ENCODE peak calls at places on chromosomes 7 and 10, in eight cellular contexts. V is AG10803, I is right atrium auricular region, M is IMR-90, K is astrocyte of the cerebellum, L is left lung, D is HCT116, F is hepatocyte. S is an unnamed sample.

GRCh38 chr7:76333388-76334101 is 25.2 kb downstream of the YWHAG start:
- DNase-seq in V (no peak), I (peak; percentile 73), M (no peak), K (no peak), L (no peak), D (no peak), F (no peak), S (peak; percentile 40)

GRCh38 chr7:5425507-5426225 is 2.0 kb upstream of the TNRC18 start:
- DNase-seq in V (peak; percentile 88), I (peak; percentile 72), M (peak; percentile 89), K (peak; percentile 71), L (peak; percentile 84), D (no peak), F (peak; percentile 88), S (peak; percentile 86)

GRCh38 chr10:33280217-33280616 is 54.2 kb downstream of the NRP1 start:
- DNase-seq in V (peak; percentile 87), I (no peak), M (no peak), K (no peak), L (no peak), D (no peak), F (no peak), S (peak; percentile 52)

GRCh38 chr10:130040817-130041330 is 69.8 kb downstream of the C10orf143 start:
- DNase-seq in V (no peak), I (no peak), M (no peak), K (no peak), L (no peak), D (no peak), F (no peak), S (no peak)

GRCh38 chr7:2032876-2033407 is 199.8 kb downstream of the MAD1L1 start:
- DNase-seq in V (no peak), I (no peak), M (no peak), K (no peak), L (peak; percentile 54), D (no peak), F (no peak), S (no peak)

GRCh38 chr7:139330333-139331030 is 10.7 kb upstream of the FMC1 start:
- DNase-seq in V (no peak), I (no peak), M (no peak), K (no peak), L (no peak), D (no peak), F (no peak), S (no peak)

GRCh38 chr7:42511027-42511426 is 274.0 kb upstream of the GLI3 start:
- DNase-seq in V (peak; percentile 51), I (no peak), M (no peak), K (no peak), L (no peak), D (no peak), F (no peak), S (peak; percentile 23)

GRCh38 chr10:51700228-51700835 is 937 bp upstream of the CSTF2T start:
- DNase-seq in V (no peak), I (no peak), M (no peak), K (no peak), L (no peak), D (no peak), F (peak; percentile 55), S (no peak)

GRCh38 chr7:37411444-37412034 is 37.1 kb downstream of the ELMO1 start:
- DNase-seq in V (no peak), I (no peak), M (no peak), K (no peak), L (no peak), D (no peak), F (no peak), S (no peak)

GRCh38 chr7:117666019-117666418 is 186.2 kb downstream of the CFTR start:
- DNase-seq in V (peak; percentile 7), I (no peak), M (peak; percentile 83), K (no peak), L (no peak), D (peak; percentile 31), F (no peak), S (peak; percentile 47)

GRCh38 chr10:98528785-98529183 is 82.0 kb upstream of the HPS1 start:
- DNase-seq in V (no peak), I (no peak), M (no peak), K (no peak), L (no peak), D (no peak), F (no peak), S (peak; percentile 81)

GRCh38 chr7:16755397-16755796 is 1.8 kb downstream of the TSPAN13 start:
- DNase-seq in V (peak; percentile 39), I (no peak), M (peak; percentile 36), K (no peak), L (no peak), D (no peak), F (no peak), S (no peak)

GRCh38 chr7:12423355-12423994 is 19.8 kb upstream of the VWDE start:
- DNase-seq in V (peak; percentile 62), I (no peak), M (peak; percentile 58), K (no peak), L (no peak), D (no peak), F (no peak), S (peak; percentile 80)

GRCh38 chr7:19982841-19983835 is 209.7 kb upstream of the TMEM196 start:
- DNase-seq in V (peak; percentile 90), I (no peak), M (peak; percentile 77), K (peak; percentile 83), L (no peak), D (peak; percentile 35), F (peak; percentile 59), S (peak; percentile 79)

GRCh38 chr7:7249814-7250213 is 67.5 kb downstream of the C1GALT1 start:
- DNase-seq in V (no peak), I (no peak), M (no peak), K (no peak), L (no peak), D (no peak), F (no peak), S (no peak)

GRCh38 chr7:7242899-7243298 is 60.6 kb downstream of the C1GALT1 start:
- DNase-seq in V (no peak), I (no peak), M (no peak), K (no peak), L (no peak), D (no peak), F (no peak), S (no peak)

GRCh38 chr7:7246223-7246622 is 63.9 kb downstream of the C1GALT1 start:
- DNase-seq in V (no peak), I (no peak), M (no peak), K (no peak), L (no peak), D (no peak), F (no peak), S (no peak)

GRCh38 chr7:7251742-7252141 is 69.4 kb downstream of the C1GALT1 start:
- DNase-seq in V (no peak), I (no peak), M (no peak), K (no peak), L (no peak), D (no peak), F (no peak), S (no peak)

GRCh38 chr7:7247658-7248057 is 65.3 kb downstream of the C1GALT1 start:
- DNase-seq in V (no peak), I (no peak), M (no peak), K (no peak), L (no peak), D (no peak), F (no peak), S (no peak)
- H3K4me3 ChIP-seq in V (no peak overlapping the region), I (no peak overlapping the region), M (no peak overlapping the region), K (no peak overlapping the region), L (no peak overlapping the region), D (no peak overlapping the region), F (no peak overlapping the region), S (no peak overlapping the region)

GRCh38 chr7:146956323-146956722 is 839.7 kb downstream of the CNTNAP2 start:
- DNase-seq in V (no peak), I (no peak), M (no peak), K (no peak), L (no peak), D (no peak), F (no peak), S (no peak)

GRCh38 chr7:146961617-146962016 is 845.0 kb downstream of the CNTNAP2 start:
- DNase-seq in V (peak; percentile 93), I (no peak), M (no peak), K (peak; percentile 77), L (no peak), D (no peak), F (peak; percentile 21), S (peak; percentile 64)

GRCh38 chr7:146966274-146966673 is 849.7 kb downstream of the CNTNAP2 start:
- DNase-seq in V (no peak), I (no peak), M (no peak), K (no peak), L (no peak), D (no peak), F (no peak), S (no peak)

GRCh38 chr7:146956853-146957252 is 840.3 kb downstream of the CNTNAP2 start:
- DNase-seq in V (no peak), I (no peak), M (no peak), K (no peak), L (no peak), D (no peak), F (no peak), S (peak; percentile 2)

GRCh38 chr7:146960747-146961416 is 844.3 kb downstream of the CNTNAP2 start:
- DNase-seq in V (no peak), I (no peak), M (no peak), K (no peak), L (no peak), D (no peak), F (no peak), S (no peak)
- TF ChIP-seq CTCF in V (no peak), I (no peak), M (no peak), K (no peak), L (no peak), D (no peak), F (no peak), S (no peak)

GRCh38 chr7:132290021-132290420 is 286.2 kb downstream of the PLXNA4 start:
- DNase-seq in V (no peak), I (no peak), M (no peak), K (no peak), L (no peak), D (no peak), F (no peak), S (no peak)

GRCh38 chr7:132296820-132297219 is 279.4 kb downstream of the PLXNA4 start:
- DNase-seq in V (no peak), I (no peak), M (no peak), K (no peak), L (no peak), D (no peak), F (no peak), S (no peak)

GRCh38 chr7:132291446-132291845 is 284.8 kb downstream of the PLXNA4 start:
- DNase-seq in V (no peak), I (no peak), M (no peak), K (no peak), L (no peak), D (no peak), F (no peak), S (peak; percentile 7)

GRCh38 chr7:132295198-132295597 is 281.1 kb downstream of the PLXNA4 start:
- DNase-seq in V (peak; percentile 6), I (no peak), M (no peak), K (no peak), L (no peak), D (no peak), F (no peak), S (no peak)

GRCh38 chr7:132292803-132293202 is 283.5 kb downstream of the PLXNA4 start:
- DNase-seq in V (peak; percentile 19), I (no peak), M (no peak), K (peak; percentile 35), L (no peak), D (no peak), F (no peak), S (no peak)
- H3K4me3 ChIP-seq in V (no peak overlapping the region), I (no peak overlapping the region), M (no peak overlapping the region), K (no peak overlapping the region), L (no peak overlapping the region), D (no peak overlapping the region), F (no peak overlapping the region), S (no peak overlapping the region)

GRCh38 chr10:26528715-26529393 is 90.7 kb downstream of the APBB1IP start:
- DNase-seq in V (no peak), I (no peak), M (no peak), K (no peak), L (no peak), D (no peak), F (no peak), S (no peak)

GRCh38 chr10:26534384-26534783 is 96.2 kb downstream of the APBB1IP start:
- DNase-seq in V (no peak), I (no peak), M (no peak), K (no peak), L (no peak), D (peak; percentile 37), F (no peak), S (peak; percentile 8)
- TF ChIP-seq CTCF in V (no peak), I (no peak), M (no peak), K (no peak), L (no peak), D (peak; percentile 8), F (no peak), S (no peak)

S was measured in fibroblast of mammary gland.